ENCODE peak calls at places on chromosome 17, in seven cellular contexts. A is SK-N-SH, Z is GM12891, G is K562, N is H1, J is GM12878, M is HepG2. D is an unnamed sample.

GRCh38 chr17:1003972-1004768 is 7.2 kb downstream of the TIMM22 start:
- DNase-seq in A (peak), Z (no peak), G (no peak), N (no peak), J (no peak), M (no peak), D (no peak)

GRCh38 chr17:76078859-76079576 is at the start of gene ZACN:
- DNase-seq in A (peak), Z (peak), G (no peak), N (no peak), J (no peak), M (no peak), D (no peak)

GRCh38 chr17:2347805-2348685 is 10.7 kb downstream of the SGSM2 start:
- DNase-seq in A (no peak), Z (no peak), G (no peak), N (peak), J (no peak), M (peak), D (no peak)

GRCh38 chr17:61352771-61353170 is 46.9 kb upstream of the TBX2 start:
- DNase-seq in A (no peak), Z (no peak), G (no peak), N (no peak), J (no peak), M (peak), D (no peak)

GRCh38 chr17:59766486-59766885 is 59.0 kb downstream of the VMP1 start:
- DNase-seq in A (no peak), Z (no peak), G (no peak), N (no peak), J (no peak), M (no peak), D (no peak)

GRCh38 chr17:58513913-58514794 is at the start of gene MTMR4:
- DNase-seq in A (peak), Z (peak), G (peak), N (peak), J (no peak), M (peak), D (peak)

GRCh38 chr17:44794699-44795413 is 35.2 kb downstream of the GJC1 start:
- DNase-seq in A (no peak), Z (no peak), G (peak), N (no peak), J (no peak), M (no peak), D (no peak)

GRCh38 chr17:73972056-73972455 is 231.4 kb upstream of the RPL38 start:
- DNase-seq in A (no peak), Z (no peak), G (no peak), N (no peak), J (no peak), M (no peak), D (no peak)

GRCh38 chr17:57913576-57914273 is 41.5 kb downstream of the CUEDC1 start:
- DNase-seq in A (no peak), Z (no peak), G (no peak), N (no peak), J (no peak), M (no peak), D (no peak)

GRCh38 chr17:65278050-65278819 is 141.1 kb downstream of the RGS9 start:
- DNase-seq in A (peak), Z (peak), G (peak), N (peak), J (no peak), M (peak), D (peak)

GRCh38 chr17:45837603-45838002 is 7.1 kb upstream of the SPPL2C start:
- DNase-seq in A (no peak), Z (no peak), G (no peak), N (no peak), J (no peak), M (no peak), D (no peak)

GRCh38 chr17:27535178-27535928 is 79.1 kb downstream of the KSR1 start:
- DNase-seq in A (no peak), Z (no peak), G (no peak), N (no peak), J (no peak), M (no peak), D (no peak)

GRCh38 chr17:77382356-77382911 is 241.7 kb downstream of the SEC14L1 start:
- DNase-seq in A (no peak), Z (no peak), G (no peak), N (no peak), J (no peak), M (peak), D (no peak)

GRCh38 chr17:5122586-5123342 is 6.9 kb downstream of the USP6 start:
- DNase-seq in A (peak), Z (no peak), G (no peak), N (peak), J (no peak), M (no peak), D (no peak)

GRCh38 chr17:29613371-29613837 is 9.3 kb downstream of the CORO6 start:
- DNase-seq in A (peak), Z (peak), G (no peak), N (peak), J (no peak), M (peak), D (peak)

GRCh38 chr17:58541249-58541648 is 26.8 kb upstream of the MTMR4 start:
- DNase-seq in A (no peak), Z (no peak), G (peak), N (no peak), J (no peak), M (no peak), D (no peak)

GRCh38 chr17:63120406-63120805 is 154.4 kb downstream of the TANC2 start:
- DNase-seq in A (no peak), Z (no peak), G (no peak), N (no peak), J (no peak), M (no peak), D (no peak)
- TF ChIP-seq TAF1 in A (no peak), Z (no peak), G (no peak), N (no peak), J (no peak), M (no peak), D (no peak)

GRCh38 chr17:33564146-33564545 is 271.1 kb upstream of the ASIC2 start:
- DNase-seq in A (no peak), Z (no peak), G (no peak), N (no peak), J (no peak), M (no peak), D (no peak)

GRCh38 chr17:33560871-33561270 is 267.8 kb upstream of the ASIC2 start:
- DNase-seq in A (no peak), Z (no peak), G (no peak), N (no peak), J (no peak), M (no peak), D (no peak)

GRCh38 chr17:33560165-33560564 is 267.1 kb upstream of the ASIC2 start:
- DNase-seq in A (no peak), Z (no peak), G (no peak), N (no peak), J (no peak), M (no peak), D (no peak)

GRCh38 chr17:33562792-33563191 is 269.7 kb upstream of the ASIC2 start:
- DNase-seq in A (no peak), Z (no peak), G (no peak), N (no peak), J (no peak), M (no peak), D (no peak)

GRCh38 chr17:33561935-33562334 is 268.8 kb upstream of the ASIC2 start:
- DNase-seq in A (no peak), Z (no peak), G (no peak), N (no peak), J (no peak), M (no peak), D (no peak)
- TF ChIP-seq POLR2AphosphoS5 in A (no peak), Z (no peak), G (no peak), N (no peak), J (no peak), M (no peak), D (no peak)

DNA sequence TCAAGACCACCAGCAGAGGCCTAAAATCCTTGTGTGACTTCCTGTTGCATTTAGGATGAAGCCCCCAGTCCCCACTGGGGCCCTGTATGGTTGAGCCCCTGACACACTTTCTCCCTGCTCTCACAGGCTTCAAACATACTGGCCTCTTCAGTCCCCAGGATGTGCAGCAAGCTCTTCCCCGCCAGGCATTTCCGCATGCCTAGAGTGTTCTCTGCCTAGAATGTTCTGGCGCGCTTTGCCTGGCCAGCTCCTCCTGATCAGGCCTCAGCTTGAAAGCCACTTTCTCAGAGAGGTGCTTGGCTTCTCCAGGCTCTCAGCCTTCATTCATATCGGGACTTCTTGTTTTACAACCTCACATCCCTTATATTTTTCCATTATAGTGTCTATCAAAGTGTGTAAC is 123.7 kb downstream of the SPACA3 start:
- DNase-seq in A (no peak), Z (no peak), G (no peak), N (no peak), J (no peak), M (no peak), D (no peak)
- TF ChIP-seq TAF1 in A (no peak), Z (no peak), G (no peak), N (no peak), J (no peak), M (no peak), D (no peak)

GRCh38 chr17:43013296-43013695 is 6.7 kb downstream of the IFI35 start:
- DNase-seq in A (no peak), Z (no peak), G (no peak), N (no peak), J (no peak), M (no peak), D (no peak)

GRCh38 chr17:43014020-43014615 is 7.5 kb downstream of the IFI35 start:
- DNase-seq in A (no peak), Z (no peak), G (no peak), N (no peak), J (no peak), M (no peak), D (no peak)

GRCh38 chr17:43014946-43015519 is 7.2 kb downstream of the VAT1 start:
- DNase-seq in A (no peak), Z (no peak), G (no peak), N (no peak), J (no peak), M (no peak), D (no peak)

GRCh38 chr17:43016216-43016615 is 6.0 kb downstream of the VAT1 start:
- DNase-seq in A (no peak), Z (no peak), G (no peak), N (no peak), J (no peak), M (no peak), D (no peak)

GRCh38 chr17:43015579-43015978 is 6.6 kb downstream of the VAT1 start:
- DNase-seq in A (no peak), Z (no peak), G (no peak), N (no peak), J (no peak), M (no peak), D (no peak)
- TF ChIP-seq POLR2AphosphoS5 in A (no peak), Z (no peak), G (no peak), N (no peak), J (no peak), M (no peak), D (no peak)

DNA sequence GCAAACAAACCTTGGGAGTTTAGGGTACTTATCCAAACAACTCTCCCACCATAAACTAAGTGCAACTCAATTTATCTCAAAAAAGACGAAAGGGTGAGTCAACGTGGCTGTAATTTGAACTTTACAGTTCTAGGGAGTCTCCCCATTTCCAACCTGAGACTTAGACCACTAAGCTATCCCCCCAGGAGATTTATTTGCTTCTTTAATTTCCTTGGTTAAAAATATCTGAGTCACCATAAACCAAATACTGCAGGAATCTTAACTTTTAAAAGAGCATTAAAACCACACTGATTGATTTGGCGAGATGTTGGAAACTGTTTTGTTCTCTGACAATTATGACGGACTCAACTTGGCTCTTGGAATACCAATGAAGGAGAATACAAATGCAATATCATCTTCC is 299.3 kb upstream of the SOX9 start:
- DNase-seq in A (no peak), Z (no peak), G (no peak), N (no peak), J (no peak), M (no peak), D (no peak)
- TF ChIP-seq TAF1 in A (no peak), Z (no peak), G (no peak), N (no peak), J (no peak), M (no peak), D (no peak)

GRCh38 chr17:7825206-7825980 is 8.6 kb upstream of the KDM6B start:
- DNase-seq in A (peak), Z (no peak), G (peak), N (no peak), J (no peak), M (peak), D (no peak)
- TF ChIP-seq POLR2AphosphoS5 in A (no peak), Z (no peak), G (no peak), N (no peak), J (no peak), M (no peak), D (no peak)